ENCODE peak calls at places on chromosome 9, in four cellular contexts. P is GM12878, G is HepG2, H is K562. O is an unnamed sample.

GRCh38 chr9:127569819-127570401 is 42.2 kb upstream of the STXBP1 start:
- DNase-seq in P (no peak), G (no peak), H (no peak), O (no peak)

GRCh38 chr9:126401107-126401506 is 74.5 kb downstream of the MVB12B start:
- DNase-seq in P (no peak), G (no peak), H (no peak), O (no peak)

GRCh38 chr9:89448381-89448780 is 49.5 kb downstream of the SEMA4D start:
- DNase-seq in P (no peak), G (no peak), H (no peak), O (no peak)

GRCh38 chr9:112034216-112034611 is 137.6 kb downstream of the UGCG start:
- DNase-seq in P (no peak), G (no peak), H (no peak), O (no peak)

GRCh38 chr9:72648811-72649414 is 127.5 kb downstream of the TMC1 start:
- DNase-seq in P (no peak), G (no peak), H (no peak), O (no peak)

GRCh38 chr9:33489070-33489469 is 15.3 kb upstream of the NOL6 start:
- DNase-seq in P (no peak), G (no peak), H (no peak), O (no peak)

GRCh38 chr9:136847065-136847826 is 2.0 kb upstream of the PHPT1 start:
- DNase-seq in P (no peak), G (peak), H (peak), O (peak)

GRCh38 chr9:136848393-136849037 is 694 bp upstream of the PHPT1 start:
- DNase-seq in P (no peak), G (peak), H (peak), O (peak)

GRCh38 chr9:88180084-88180765 is 42.0 kb upstream of the SPATA31C2 start:
- DNase-seq in P (no peak), G (no peak), H (no peak), O (no peak)

GRCh38 chr9:133526721-133527321 is 2.1 kb upstream of the MYMK start:
- DNase-seq in P (no peak), G (no peak), H (no peak), O (no peak)
- TF ChIP-seq POLR2AphosphoS2 in P (no peak), G (no peak), H (no peak), O (no peak)

DNA sequence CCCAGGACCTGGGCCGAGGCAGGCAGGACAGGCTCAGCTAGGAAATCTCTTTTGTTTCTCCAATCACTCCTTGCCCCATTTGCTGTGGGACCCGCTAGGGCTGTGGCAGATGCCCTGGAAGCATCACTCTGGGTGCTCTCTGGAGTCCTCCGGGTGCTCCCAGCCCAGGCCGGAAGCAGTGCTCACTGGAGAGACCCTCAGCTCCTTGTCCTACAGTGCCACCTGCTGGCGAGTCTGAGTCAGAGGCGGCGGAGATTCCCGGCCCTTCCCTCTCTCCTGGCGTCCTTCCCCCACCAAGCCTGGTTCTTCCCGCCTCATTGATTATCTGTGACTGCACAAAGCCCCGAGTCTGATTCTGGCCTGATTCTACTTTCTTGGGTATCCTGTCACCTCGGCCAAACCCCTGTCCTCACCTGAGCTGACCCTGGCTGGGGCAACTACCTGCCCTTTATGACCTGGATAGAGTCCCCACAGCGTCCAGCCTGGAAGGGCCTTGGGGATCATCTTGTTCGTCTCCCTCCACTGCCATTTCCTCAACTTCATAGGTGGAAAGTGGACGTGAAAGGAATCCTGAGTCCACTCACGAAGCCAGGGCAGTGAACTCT is 7.3 kb upstream of the BARHL1 start:
- DNase-seq in P (no peak), G (peak), H (peak), O (peak)
- TF ChIP-seq POLR2AphosphoS2 in P (no peak), G (no peak), H (no peak), O (no peak)

DNA sequence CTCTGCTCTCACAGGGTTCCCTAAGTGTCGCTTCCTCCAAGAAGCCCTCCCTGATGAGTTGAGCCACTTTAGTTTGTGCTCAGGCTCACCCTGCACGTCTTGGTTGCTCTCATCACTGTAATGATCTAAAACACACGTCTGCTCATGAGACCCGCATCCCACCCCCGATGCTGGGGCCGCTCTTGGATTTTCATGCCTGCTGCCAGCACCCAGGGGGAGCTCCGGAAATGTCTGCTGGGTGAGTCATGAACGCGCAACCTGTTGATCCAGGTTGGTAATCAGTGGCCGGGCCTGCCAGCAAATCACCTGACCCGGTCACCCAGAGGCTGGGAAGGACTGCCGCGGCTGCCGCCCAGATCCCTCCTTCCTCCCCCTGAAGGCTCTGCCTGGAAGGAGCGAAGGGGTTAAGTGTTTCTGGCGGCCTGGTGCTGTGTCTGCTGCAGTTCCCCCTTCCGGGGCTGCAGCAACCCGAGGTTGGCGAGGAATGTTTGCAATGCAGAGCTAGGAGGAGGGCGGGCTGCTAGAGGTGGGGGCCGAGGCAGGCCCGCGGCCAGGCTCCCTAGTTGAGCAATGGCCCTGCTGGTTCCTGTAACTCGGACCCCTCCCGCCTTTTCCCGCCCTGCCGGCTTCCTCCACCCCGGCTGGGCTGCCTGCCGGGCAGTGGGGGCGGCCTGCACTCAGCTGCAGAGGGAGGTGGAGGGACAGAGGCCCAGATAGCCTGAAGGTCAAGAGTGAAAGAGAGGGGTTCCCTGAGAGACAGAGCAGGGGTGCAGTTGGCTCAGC is 156.1 kb upstream of the IER5L start:
- DNase-seq in P (no peak), G (peak), H (peak), O (peak)
- TF ChIP-seq POLR2AphosphoS2 in P (no peak), G (no peak), H (no peak), O (no peak)

DNA sequence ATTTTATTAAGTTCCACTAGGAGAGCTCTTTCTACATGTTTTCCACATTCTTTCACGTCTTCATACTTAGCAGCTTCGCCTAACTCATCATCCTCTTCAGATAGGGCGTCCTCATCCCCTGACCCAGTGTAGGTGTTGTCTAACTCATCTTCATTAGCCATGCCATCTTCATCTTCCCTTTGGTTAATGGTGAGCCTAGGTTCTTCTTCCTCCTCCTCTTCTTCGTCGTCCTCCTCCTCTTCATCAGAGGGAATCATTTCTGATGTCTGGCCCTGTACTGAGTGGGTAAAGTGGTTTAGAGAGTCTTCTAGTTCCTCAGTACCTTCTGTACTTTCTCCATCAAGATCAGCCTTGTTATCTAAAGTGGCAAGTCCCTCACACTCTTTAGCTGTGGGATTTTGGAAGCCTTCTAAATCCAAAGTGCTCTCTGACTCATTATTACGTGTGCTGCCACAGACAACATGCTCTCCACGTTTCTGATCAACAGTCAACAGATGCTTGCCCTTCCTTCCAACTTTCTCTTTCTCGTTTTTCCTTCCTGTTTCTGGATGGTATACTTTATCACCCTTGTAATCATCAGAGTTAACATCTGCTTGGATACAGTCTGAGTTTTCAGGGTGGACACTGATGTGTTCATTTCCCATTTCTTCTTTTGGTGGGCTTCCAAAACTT is 31.1 kb downstream of the TUT7 start:
- DNase-seq in P (no peak), G (no peak), H (no peak), O (no peak)
- TF ChIP-seq POLR2AphosphoS2 in P (no peak), G (no peak), H (no peak), O (no peak)

DNA sequence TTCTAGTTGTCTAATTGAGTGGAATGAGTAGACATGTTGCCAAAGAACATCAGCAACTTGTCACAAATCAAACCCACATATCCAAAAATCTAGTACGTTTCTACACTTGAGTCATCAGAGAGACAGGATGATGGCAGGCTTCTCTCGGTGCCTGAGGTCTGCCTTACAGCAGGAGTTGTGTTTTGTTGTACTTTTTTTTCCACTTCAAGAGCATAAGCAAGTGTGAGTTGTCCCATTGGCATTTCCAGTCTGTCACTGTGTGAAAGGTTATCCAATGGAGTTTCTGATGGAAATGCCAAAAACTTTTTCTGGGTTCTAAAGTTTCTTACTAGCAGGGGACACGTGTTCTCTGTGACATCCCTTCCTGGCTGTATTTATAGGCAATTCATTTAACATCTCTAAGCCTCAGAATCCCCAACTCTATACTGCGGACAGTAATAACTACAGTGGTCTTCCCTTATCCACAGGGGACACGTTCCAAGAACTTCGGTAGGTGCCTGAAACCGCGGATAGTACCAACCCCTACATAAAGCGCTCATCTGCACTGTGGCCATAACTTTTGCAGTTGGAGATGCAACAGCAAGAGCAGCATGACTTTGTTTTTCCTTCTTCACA is 246.5 kb downstream of the SYK start:
- DNase-seq in P (no peak), G (no peak), H (no peak), O (no peak)
- TF ChIP-seq POLR2AphosphoS2 in P (no peak), G (no peak), H (no peak), O (no peak)

GRCh38 chr9:129478461-129478860 is 142.4 kb downstream of the C9orf50 start:
- DNase-seq in P (no peak), G (no peak), H (no peak), O (no peak)

GRCh38 chr9:129480227-129480626 is 140.7 kb downstream of the C9orf50 start:
- DNase-seq in P (no peak), G (no peak), H (no peak), O (no peak)

GRCh38 chr9:129474740-129475404 is 146.0 kb downstream of the C9orf50 start:
- DNase-seq in P (no peak), G (no peak), H (no peak), O (no peak)

GRCh38 chr9:129479217-129480011 is 141.5 kb downstream of the C9orf50 start:
- DNase-seq in P (no peak), G (peak), H (no peak), O (no peak)

GRCh38 chr9:129476821-129477611 is 143.9 kb downstream of the C9orf50 start:
- DNase-seq in P (no peak), G (peak), H (peak), O (no peak)
- TF ChIP-seq POLR2AphosphoS2 in P (no peak), G (no peak), H (no peak), O (no peak)

O was measured in A549.